ENCODE peak calls at places on chromosomes 12 and 14, in seven cellular contexts. One of them, this sample, is unnamed. For H3K27me3, the result is how much of the 10 kb centered on the place peaks cover.

GRCh38 chr14:56004807-56005579 is 113.2 kb upstream of the PELI2 start:
- DNase-seq in uterus: peak
- DNase-seq in endodermal cell: peak
- DNase-seq in prostate gland: no peak
- DNase-seq in heart right ventricle: peak
- DNase-seq in mesendoderm: peak
- DNase-seq in breast epithelium: no peak
- DNase-seq in this sample: no peak

GRCh38 chr12:10362828-10363664 is 26.8 kb downstream of the KLRK1 start:
- DNase-seq in uterus: no peak
- DNase-seq in endodermal cell: peak
- DNase-seq in prostate gland: no peak
- DNase-seq in heart right ventricle: no peak
- DNase-seq in mesendoderm: peak
- DNase-seq in breast epithelium: no peak
- DNase-seq in this sample: no peak

GRCh38 chr12:57918182-57918581 is 23.2 kb upstream of the ATP23 start:
- DNase-seq in uterus: no peak
- DNase-seq in endodermal cell: no peak
- DNase-seq in prostate gland: no peak
- DNase-seq in heart right ventricle: no peak
- DNase-seq in mesendoderm: no peak
- DNase-seq in breast epithelium: no peak
- DNase-seq in this sample: no peak

GRCh38 chr14:54253195-54253947 is 143.4 kb upstream of the CDKN3 start:
- DNase-seq in uterus: no peak
- DNase-seq in endodermal cell: no peak
- DNase-seq in prostate gland: no peak
- DNase-seq in heart right ventricle: no peak
- DNase-seq in mesendoderm: peak
- DNase-seq in breast epithelium: no peak
- DNase-seq in this sample: no peak

GRCh38 chr14:93800038-93800937 is 12.0 kb upstream of the PRIMA1 start:
- DNase-seq in uterus: peak
- DNase-seq in endodermal cell: no peak
- DNase-seq in prostate gland: peak
- DNase-seq in heart right ventricle: no peak
- DNase-seq in mesendoderm: peak
- DNase-seq in breast epithelium: no peak
- DNase-seq in this sample: no peak

GRCh38 chr12:119183942-119184695 is 5.4 kb downstream of the HSPB8 start:
- DNase-seq in uterus: no peak
- DNase-seq in endodermal cell: no peak
- DNase-seq in prostate gland: no peak
- DNase-seq in heart right ventricle: no peak
- DNase-seq in mesendoderm: no peak
- DNase-seq in breast epithelium: no peak
- DNase-seq in this sample: no peak

GRCh38 chr12:77782034-77782433 is 48.7 kb upstream of the NAV3 start:
- DNase-seq in uterus: no peak
- DNase-seq in endodermal cell: peak
- DNase-seq in prostate gland: no peak
- DNase-seq in heart right ventricle: no peak
- DNase-seq in mesendoderm: peak
- DNase-seq in breast epithelium: no peak
- DNase-seq in this sample: no peak

GRCh38 chr12:57148469-57149308 is 1.3 kb upstream of the LRP1-AS start:
- DNase-seq in uterus: peak
- DNase-seq in endodermal cell: no peak
- DNase-seq in prostate gland: no peak
- DNase-seq in heart right ventricle: peak
- DNase-seq in mesendoderm: no peak
- DNase-seq in breast epithelium: peak
- DNase-seq in this sample: no peak

GRCh38 chr12:66188584-66189475 is at the start of gene IRAK3:
- DNase-seq in uterus: peak
- DNase-seq in endodermal cell: peak
- DNase-seq in prostate gland: peak
- DNase-seq in heart right ventricle: peak
- DNase-seq in mesendoderm: peak
- DNase-seq in breast epithelium: peak
- DNase-seq in this sample: peak

GRCh38 chr12:30902001-30902400 is 24.5 kb upstream of the TSPAN11 start:
- DNase-seq in uterus: no peak
- DNase-seq in endodermal cell: no peak
- DNase-seq in prostate gland: no peak
- DNase-seq in heart right ventricle: no peak
- DNase-seq in mesendoderm: no peak
- DNase-seq in breast epithelium: no peak
- DNase-seq in this sample: no peak

GRCh38 chr14:23613242-23614070 is 22.7 kb upstream of the DHRS2 start:
- DNase-seq in uterus: no peak
- DNase-seq in endodermal cell: no peak
- DNase-seq in prostate gland: no peak
- DNase-seq in heart right ventricle: no peak
- DNase-seq in mesendoderm: no peak
- DNase-seq in breast epithelium: no peak
- DNase-seq in this sample: no peak

GRCh38 chr14:59292028-59292427 is 103.6 kb downstream of the DAAM1 start:
- DNase-seq in uterus: no peak
- DNase-seq in endodermal cell: no peak
- DNase-seq in prostate gland: no peak
- DNase-seq in heart right ventricle: no peak
- DNase-seq in mesendoderm: no peak
- DNase-seq in breast epithelium: no peak
- DNase-seq in this sample: no peak

GRCh38 chr14:81453166-81453766 is 53.1 kb upstream of the STON2 start:
- DNase-seq in uterus: no peak
- DNase-seq in endodermal cell: peak
- DNase-seq in prostate gland: peak
- DNase-seq in heart right ventricle: peak
- DNase-seq in mesendoderm: peak
- DNase-seq in breast epithelium: peak
- DNase-seq in this sample: peak

GRCh38 chr12:121611306-121611705 is 15.0 kb upstream of the ORAI1 start:
- DNase-seq in uterus: peak
- DNase-seq in endodermal cell: peak
- DNase-seq in prostate gland: no peak
- DNase-seq in heart right ventricle: no peak
- DNase-seq in mesendoderm: peak
- DNase-seq in breast epithelium: no peak
- DNase-seq in this sample: peak

GRCh38 chr12:7693793-7694192 is 1.8 kb downstream of the GDF3 start:
- DNase-seq in uterus: no peak
- DNase-seq in endodermal cell: no peak
- DNase-seq in prostate gland: no peak
- DNase-seq in heart right ventricle: no peak
- DNase-seq in mesendoderm: no peak
- DNase-seq in breast epithelium: no peak
- DNase-seq in this sample: peak

GRCh38 chr12:20490213-20490612 is 121.9 kb downstream of the PDE3A start:
- DNase-seq in uterus: no peak
- DNase-seq in endodermal cell: no peak
- DNase-seq in prostate gland: no peak
- DNase-seq in heart right ventricle: no peak
- DNase-seq in mesendoderm: no peak
- DNase-seq in breast epithelium: no peak
- DNase-seq in this sample: no peak

GRCh38 chr14:91284146-91284790 is 39.8 kb upstream of the GPR68 start:
- DNase-seq in uterus: peak
- DNase-seq in endodermal cell: no peak
- DNase-seq in prostate gland: no peak
- DNase-seq in heart right ventricle: no peak
- DNase-seq in mesendoderm: peak
- DNase-seq in breast epithelium: no peak
- DNase-seq in this sample: no peak
- H3K4me3 ChIP-seq in uterus: no peak
- H3K4me3 ChIP-seq in endodermal cell: no peak
- H3K4me3 ChIP-seq in prostate gland: no peak
- H3K4me3 ChIP-seq in heart right ventricle: no peak
- H3K4me3 ChIP-seq in mesendoderm: no peak
- H3K4me3 ChIP-seq in breast epithelium: no peak
- H3K4me3 ChIP-seq in this sample: no peak

GRCh38 chr12:52089491-52089890 is 10.0 kb downstream of the SMIM41 start:
- DNase-seq in uterus: no peak
- DNase-seq in endodermal cell: no peak
- DNase-seq in prostate gland: no peak
- DNase-seq in heart right ventricle: no peak
- DNase-seq in mesendoderm: no peak
- DNase-seq in breast epithelium: no peak
- DNase-seq in this sample: peak
- H3K27me3 ChIP-seq in uterus: under half
- H3K27me3 ChIP-seq in endodermal cell: under half
- H3K27me3 ChIP-seq in prostate gland: under half
- H3K27me3 ChIP-seq in heart right ventricle: under half
- H3K27me3 ChIP-seq in mesendoderm: under half
- H3K27me3 ChIP-seq in breast epithelium: under half
- H3K27me3 ChIP-seq in this sample: under half

DNA sequence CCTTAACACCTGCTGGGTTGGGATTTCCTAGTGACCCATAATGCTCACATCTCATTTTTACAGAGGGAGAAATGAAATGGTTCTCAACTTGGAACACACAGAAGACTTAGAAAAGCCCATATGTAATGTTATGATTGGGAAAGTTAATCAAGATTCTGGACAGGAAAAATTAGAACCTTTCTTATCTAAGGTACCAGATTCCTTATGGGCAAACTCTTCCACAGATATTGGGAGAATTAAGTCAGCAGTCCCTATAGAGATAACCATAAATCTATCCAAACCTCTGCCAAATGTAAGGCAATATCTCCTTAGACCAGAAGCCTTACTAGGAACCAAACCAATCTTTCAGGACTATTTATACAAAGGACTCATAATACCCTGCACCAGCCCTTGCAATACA is 13.9 kb upstream of the PSMC1 start:
- DNase-seq in uterus: no peak
- DNase-seq in endodermal cell: no peak
- DNase-seq in prostate gland: no peak
- DNase-seq in heart right ventricle: no peak
- DNase-seq in mesendoderm: no peak
- DNase-seq in breast epithelium: no peak
- DNase-seq in this sample: no peak
- H3K4me3 ChIP-seq in uterus: no peak
- H3K4me3 ChIP-seq in endodermal cell: no peak
- H3K4me3 ChIP-seq in prostate gland: no peak
- H3K4me3 ChIP-seq in heart right ventricle: no peak
- H3K4me3 ChIP-seq in mesendoderm: no peak
- H3K4me3 ChIP-seq in breast epithelium: no peak
- H3K4me3 ChIP-seq in this sample: no peak

DNA sequence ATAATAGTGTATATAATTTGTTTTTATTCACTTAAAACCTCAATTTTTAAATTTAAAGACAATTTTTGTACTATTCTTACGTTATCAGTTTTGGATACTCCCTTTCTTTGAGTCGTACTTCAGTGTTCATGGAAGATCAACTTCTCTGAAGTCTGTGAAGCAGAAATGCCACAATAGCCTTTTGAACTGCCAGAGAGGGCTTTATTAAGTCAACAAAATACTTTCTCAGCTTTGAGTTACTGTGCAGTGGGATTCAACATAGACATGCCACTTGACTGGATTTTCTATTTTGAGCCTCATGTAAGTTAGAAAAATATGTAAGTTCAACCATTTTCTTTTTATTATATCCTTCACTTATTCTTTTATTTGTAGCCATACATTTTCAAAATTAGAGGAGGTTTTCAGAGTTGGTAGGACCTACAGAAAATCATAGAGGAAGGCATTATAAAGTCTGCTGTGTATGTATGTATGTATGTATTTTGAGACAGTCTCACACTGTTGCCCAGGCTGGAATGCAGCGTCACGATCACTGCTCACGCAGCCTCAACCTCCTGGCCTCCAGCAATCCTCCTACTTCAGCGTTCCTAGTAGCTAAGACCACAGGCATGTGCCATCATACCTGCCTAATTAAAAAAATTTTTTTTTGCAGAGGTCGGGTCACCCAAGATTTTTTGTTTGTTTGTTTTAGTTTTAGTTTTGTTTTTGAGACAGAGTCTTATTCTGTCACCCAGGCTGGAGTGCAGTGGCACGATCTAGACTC is 31.2 kb upstream of the BCAT1 start:
- DNase-seq in uterus: no peak
- DNase-seq in endodermal cell: no peak
- DNase-seq in prostate gland: no peak
- DNase-seq in heart right ventricle: no peak
- DNase-seq in mesendoderm: no peak
- DNase-seq in breast epithelium: no peak
- DNase-seq in this sample: no peak
- H3K27me3 ChIP-seq in uterus: under half
- H3K27me3 ChIP-seq in endodermal cell: under half
- H3K27me3 ChIP-seq in prostate gland: under half
- H3K27me3 ChIP-seq in heart right ventricle: under half
- H3K27me3 ChIP-seq in mesendoderm: under half
- H3K27me3 ChIP-seq in breast epithelium: under half
- H3K27me3 ChIP-seq in this sample: under half

GRCh38 chr12:71562681-71563595 is 100.7 kb downstream of the ZFC3H1 start:
- DNase-seq in uterus: no peak
- DNase-seq in endodermal cell: no peak
- DNase-seq in prostate gland: no peak
- DNase-seq in heart right ventricle: no peak
- DNase-seq in mesendoderm: no peak
- DNase-seq in breast epithelium: no peak
- DNase-seq in this sample: no peak
- H3K4me3 ChIP-seq in uterus: no peak
- H3K4me3 ChIP-seq in endodermal cell: no peak
- H3K4me3 ChIP-seq in prostate gland: no peak
- H3K4me3 ChIP-seq in heart right ventricle: no peak
- H3K4me3 ChIP-seq in mesendoderm: no peak
- H3K4me3 ChIP-seq in breast epithelium: no peak
- H3K4me3 ChIP-seq in this sample: no peak

GRCh38 chr12:112847708-112848337 is 56.3 kb downstream of the RPH3A start:
- DNase-seq in uterus: no peak
- DNase-seq in endodermal cell: peak
- DNase-seq in prostate gland: no peak
- DNase-seq in heart right ventricle: no peak
- DNase-seq in mesendoderm: peak
- DNase-seq in breast epithelium: no peak
- DNase-seq in this sample: peak
- H3K27me3 ChIP-seq in uterus: under half
- H3K27me3 ChIP-seq in endodermal cell: half or more
- H3K27me3 ChIP-seq in prostate gland: under half
- H3K27me3 ChIP-seq in heart right ventricle: under half
- H3K27me3 ChIP-seq in mesendoderm: under half
- H3K27me3 ChIP-seq in breast epithelium: under half
- H3K27me3 ChIP-seq in this sample: under half

DNA sequence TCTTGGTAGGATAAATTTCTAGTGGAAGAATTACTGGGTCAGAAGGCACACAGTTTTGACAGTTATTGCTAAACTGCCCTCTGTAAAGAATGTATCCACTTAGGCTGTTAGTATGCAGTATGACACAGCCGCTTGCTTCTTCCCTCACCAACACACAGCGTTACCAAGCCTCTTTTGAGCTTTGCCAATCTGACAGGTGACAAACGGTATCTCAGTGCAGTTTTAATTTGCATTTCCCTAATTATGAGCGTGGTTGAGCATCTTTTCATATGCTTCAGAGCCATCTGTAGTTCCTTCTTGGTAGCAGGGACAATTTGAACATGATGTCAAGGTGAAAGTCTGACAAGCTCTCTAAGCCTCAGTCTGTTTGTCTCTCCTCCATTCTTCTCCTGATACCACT is 42.8 kb downstream of the HRK start:
- DNase-seq in uterus: no peak
- DNase-seq in endodermal cell: no peak
- DNase-seq in prostate gland: no peak
- DNase-seq in heart right ventricle: no peak
- DNase-seq in mesendoderm: no peak
- DNase-seq in breast epithelium: no peak
- DNase-seq in this sample: no peak
- H3K4me3 ChIP-seq in uterus: no peak
- H3K4me3 ChIP-seq in endodermal cell: no peak
- H3K4me3 ChIP-seq in prostate gland: no peak
- H3K4me3 ChIP-seq in heart right ventricle: no peak
- H3K4me3 ChIP-seq in mesendoderm: no peak
- H3K4me3 ChIP-seq in breast epithelium: no peak
- H3K4me3 ChIP-seq in this sample: no peak